ENCODE peak calls at places on chromosomes 5 and 9, in five cellular contexts. U is CD8-positive, alpha-beta memory T cell; P is iPS DF 6.9; A is skeletal muscle cell; C is CD8-positive, alpha-beta T cell. Z is an unnamed sample.

GRCh38 chr9:98256632-98257218 is 1.3 kb upstream of the TBC1D2 start:
- DNase-seq in C (peak), A (no peak), P (no peak), U (no peak), Z (no peak)

GRCh38 chr5:141359790-141360426 is at the start of gene PCDHGB2:
- DNase-seq in C (no peak), A (no peak), P (no peak), U (no peak), Z (no peak)

GRCh38 chr9:35813434-35814105 is 1.3 kb downstream of the HINT2 start:
- DNase-seq in U (no peak), A (no peak), P (no peak), C (no peak), Z (no peak)

GRCh38 chr5:40689442-40689841 is 9.7 kb downstream of the PTGER4 start:
- DNase-seq in A (peak), P (no peak), C (no peak), U (no peak), Z (peak)

GRCh38 chr9:121783523-121784507 is 132.4 kb downstream of the DAB2IP start:
- DNase-seq in C (no peak), P (no peak), U (no peak), A (no peak), Z (no peak)

GRCh38 chr9:8365029-8365428 is 565.5 kb upstream of the DMAC1 start:
- DNase-seq in C (no peak), A (peak), U (no peak), P (no peak), Z (peak)

GRCh38 chr9:131366745-131367401 is 27.0 kb upstream of the PRRC2B start:
- DNase-seq in C (no peak), P (no peak), A (peak), U (no peak), Z (peak)

GRCh38 chr5:131749138-131749537 is 47.7 kb downstream of the FNIP1 start:
- DNase-seq in C (no peak), A (no peak), P (no peak), U (no peak), Z (peak)

GRCh38 chr5:158727108-158727507 is 372.6 kb downstream of the EBF1 start:
- DNase-seq in P (no peak), A (no peak), C (no peak), U (no peak), Z (no peak)

GRCh38 chr9:122498883-122499288 is 11.7 kb upstream of the OR1J2 start:
- DNase-seq in P (peak), A (no peak), U (no peak), C (no peak), Z (peak)

GRCh38 chr5:11385901-11386293 is 518.3 kb downstream of the CTNND2 start:
- DNase-seq in P (peak), A (no peak), C (no peak), U (no peak), Z (no peak)

GRCh38 chr5:64807505-64807904 is 38.8 kb downstream of the CWC27 start:
- DNase-seq in U (no peak), A (no peak), C (no peak), P (no peak), Z (no peak)

GRCh38 chr5:100646011-100646410 is 110.8 kb downstream of the FAM174A start:
- DNase-seq in C (no peak), U (no peak), P (no peak), A (no peak), Z (no peak)

GRCh38 chr5:462051-462481 is 19.1 kb downstream of the EXOC3 start:
- DNase-seq in U (no peak), P (no peak), A (no peak), C (no peak), Z (no peak)

GRCh38 chr9:117548556-117548955 is 133.7 kb upstream of the ASTN2 start:
- DNase-seq in U (no peak), C (no peak), A (no peak), P (no peak), Z (no peak)

GRCh38 chr9:69176446-69177135 is 2.5 kb downstream of the TJP2 start:
- DNase-seq in U (no peak), A (no peak), P (no peak), C (no peak), Z (no peak)

GRCh38 chr9:69175488-69175872 is 1.4 kb downstream of the TJP2 start:
- DNase-seq in P (no peak), U (no peak), C (no peak), A (no peak), Z (no peak)

GRCh38 chr9:69173891-69174644 is at the start of gene TJP2:
- DNase-seq in C (peak), U (peak), P (no peak), A (no peak), Z (peak)

GRCh38 chr9:69173497-69173890 is 583 bp upstream of the TJP2 start:
- DNase-seq in C (no peak), U (no peak), A (no peak), P (no peak), Z (no peak)

DNA sequence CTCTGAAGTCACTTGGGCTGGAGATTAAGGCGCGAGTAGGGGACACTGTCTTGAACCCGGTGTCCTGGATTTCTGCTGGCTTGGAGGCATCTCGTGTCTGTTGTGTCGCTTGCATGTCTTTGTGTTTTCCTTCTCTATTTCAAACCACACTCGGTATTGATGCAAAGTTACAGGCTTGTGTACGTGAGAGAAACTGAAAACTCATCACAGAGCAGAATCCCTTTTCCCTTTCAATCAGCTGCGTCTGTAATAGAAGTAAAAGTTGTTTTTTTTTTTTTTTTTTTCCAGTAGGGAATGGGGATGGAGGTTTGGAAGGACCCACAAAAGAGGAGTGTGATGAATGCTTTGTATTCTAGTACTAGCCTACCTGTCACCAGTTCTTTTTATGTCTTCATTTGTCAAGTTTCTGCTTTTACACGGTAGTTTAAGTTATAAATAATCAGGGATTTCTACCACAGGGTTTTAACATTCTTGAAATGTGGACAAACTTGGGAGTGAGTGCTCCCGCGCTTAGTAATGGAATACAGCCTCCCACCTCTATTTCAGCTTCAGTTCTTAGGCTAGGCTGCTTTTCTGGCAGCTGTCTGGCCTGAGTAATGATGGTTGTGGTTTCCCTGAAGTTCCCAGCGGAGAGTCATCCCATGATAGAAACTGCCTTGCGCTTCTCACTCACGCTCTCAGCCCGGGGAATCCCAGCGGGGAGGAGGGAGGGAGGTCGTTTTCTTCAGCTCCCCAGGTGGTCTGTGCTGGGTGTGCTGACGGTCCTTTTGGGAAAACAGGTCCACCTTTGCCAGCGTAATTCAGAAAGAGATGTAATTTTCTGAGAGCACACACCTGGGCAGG is 789 bp downstream of the TJP2 start:
- DNase-seq in A (peak), C (no peak), P (no peak), U (no peak), Z (peak)
- H3K4me3 ChIP-seq in A (peak), C (peak), P (peak), U (peak), Z (peak)

DNA sequence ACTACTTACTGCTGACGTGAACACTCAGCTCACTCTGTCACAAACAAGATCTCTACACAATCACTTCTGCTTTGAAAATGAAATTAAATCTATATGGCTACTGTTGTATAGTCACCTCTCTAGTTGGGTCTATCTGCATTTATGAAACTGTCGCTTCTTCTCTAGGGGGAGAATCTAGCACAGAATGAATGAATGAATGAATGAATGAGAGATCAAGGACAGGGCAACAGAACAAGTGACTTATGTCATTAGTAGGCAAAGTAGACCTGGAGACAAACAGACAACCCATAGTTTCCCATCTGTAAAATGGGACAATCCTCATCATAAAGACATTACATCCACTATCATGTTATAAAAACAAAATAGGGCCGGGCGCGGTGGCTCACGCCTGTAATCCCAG is 13.4 kb downstream of the PTCH1 start:
- DNase-seq in P (no peak), U (no peak), A (no peak), C (no peak), Z (no peak)
- H3K4me3 ChIP-seq in P (no peak), U (no peak), A (no peak), C (no peak), Z (no peak)

DNA sequence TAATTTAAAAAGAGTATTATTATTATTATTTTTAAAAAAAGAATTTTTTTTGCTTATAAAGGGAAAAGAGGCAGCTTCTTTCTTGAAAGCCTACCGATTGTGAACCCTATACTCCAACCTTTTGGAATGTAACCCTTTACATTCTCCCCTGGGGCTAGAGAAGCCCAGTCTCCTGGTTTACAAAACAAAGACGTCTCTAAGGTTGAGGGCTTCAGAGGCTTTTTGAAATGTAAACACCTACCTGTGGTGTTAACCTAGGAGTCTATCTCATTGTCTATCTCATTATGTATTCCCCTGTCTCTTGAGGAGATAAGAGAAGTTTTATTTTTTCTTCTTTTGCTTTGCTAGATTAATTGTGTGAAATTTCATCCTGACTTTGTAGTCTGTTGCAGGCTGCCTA is 4.7 kb downstream of the TNFSF8 start:
- DNase-seq in U (no peak), C (no peak), A (no peak), P (peak), Z (no peak)
- H3K4me3 ChIP-seq in U (no peak), C (no peak), A (no peak), P (no peak), Z (no peak)

GRCh38 chr9:116002624-116003023 is 151.0 kb upstream of the PAPPA start:
- DNase-seq in C (no peak), U (no peak), P (no peak), A (no peak), Z (no peak)

GRCh38 chr9:116005267-116005666 is 148.3 kb upstream of the PAPPA start:
- DNase-seq in U (no peak), C (no peak), P (no peak), A (no peak), Z (no peak)

GRCh38 chr9:116007824-116008223 is 145.8 kb upstream of the PAPPA start:
- DNase-seq in A (no peak), P (no peak), U (no peak), C (no peak), Z (no peak)

GRCh38 chr9:116008278-116008677 is 145.3 kb upstream of the PAPPA start:
- DNase-seq in C (no peak), P (peak), U (no peak), A (no peak), Z (no peak)
- H3K4me3 ChIP-seq in C (no peak), P (no peak), U (no peak), A (no peak), Z (no peak)

GRCh38 chr5:107770051-107770450 is 99.3 kb upstream of the EFNA5 start:
- DNase-seq in A (no peak), P (no peak), C (no peak), U (no peak), Z (no peak)
- H3K4me3 ChIP-seq in A (no peak), P (no peak), C (no peak), U (no peak), Z (no peak)

GRCh38 chr5:14036947-14037346 is 92.5 kb upstream of the DNAH5 start:
- DNase-seq in C (no peak), U (no peak), P (no peak), A (no peak), Z (no peak)

GRCh38 chr5:14034991-14035390 is 90.5 kb upstream of the DNAH5 start:
- DNase-seq in A (no peak), U (no peak), P (no peak), C (no peak), Z (no peak)

GRCh38 chr5:14036514-14036913 is 92.0 kb upstream of the DNAH5 start:
- DNase-seq in C (no peak), P (no peak), A (no peak), U (no peak), Z (peak)

GRCh38 chr5:14038341-14038959 is 94.0 kb upstream of the DNAH5 start:
- DNase-seq in A (peak), C (no peak), U (no peak), P (no peak), Z (peak)

DNA sequence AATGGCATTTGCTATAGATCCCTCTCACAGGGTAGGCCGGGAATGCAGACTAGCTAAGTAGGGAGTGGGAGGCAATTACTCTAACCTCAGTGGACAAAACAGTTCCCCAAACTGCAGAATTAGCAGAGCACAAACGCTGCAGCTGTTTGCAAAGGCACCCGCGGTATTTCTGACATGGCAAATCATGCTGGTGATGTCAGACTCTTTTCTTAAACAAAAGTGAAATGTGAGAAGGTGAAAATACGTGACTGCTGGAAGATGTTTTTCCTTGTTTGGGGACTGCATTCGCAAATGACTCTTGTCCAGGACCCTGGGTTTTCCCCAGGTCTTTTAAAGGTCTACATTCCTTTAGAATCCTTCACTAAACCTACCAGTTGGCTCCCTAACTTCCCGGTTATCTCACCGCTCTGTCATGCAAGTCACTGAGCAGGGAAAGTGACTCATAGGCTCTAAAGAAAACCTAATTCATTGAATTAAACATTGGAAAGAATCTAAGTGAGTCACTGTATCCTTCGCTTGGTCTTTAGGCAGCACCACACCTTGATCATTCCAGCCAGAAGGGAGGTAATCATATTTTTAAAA is 91.5 kb upstream of the DNAH5 start:
- DNase-seq in U (no peak), C (no peak), P (peak), A (peak), Z (peak)
- H3K4me3 ChIP-seq in U (no peak), C (no peak), P (no peak), A (peak), Z (no peak)

GRCh38 chr9:76572205-76572550 is 113.2 kb downstream of the GCNT1 start:
- DNase-seq in A (no peak), U (no peak), C (no peak), P (no peak), Z (no peak)
- H3K4me3 ChIP-seq in A (no peak), U (no peak), C (no peak), P (no peak), Z (peak)

DNA sequence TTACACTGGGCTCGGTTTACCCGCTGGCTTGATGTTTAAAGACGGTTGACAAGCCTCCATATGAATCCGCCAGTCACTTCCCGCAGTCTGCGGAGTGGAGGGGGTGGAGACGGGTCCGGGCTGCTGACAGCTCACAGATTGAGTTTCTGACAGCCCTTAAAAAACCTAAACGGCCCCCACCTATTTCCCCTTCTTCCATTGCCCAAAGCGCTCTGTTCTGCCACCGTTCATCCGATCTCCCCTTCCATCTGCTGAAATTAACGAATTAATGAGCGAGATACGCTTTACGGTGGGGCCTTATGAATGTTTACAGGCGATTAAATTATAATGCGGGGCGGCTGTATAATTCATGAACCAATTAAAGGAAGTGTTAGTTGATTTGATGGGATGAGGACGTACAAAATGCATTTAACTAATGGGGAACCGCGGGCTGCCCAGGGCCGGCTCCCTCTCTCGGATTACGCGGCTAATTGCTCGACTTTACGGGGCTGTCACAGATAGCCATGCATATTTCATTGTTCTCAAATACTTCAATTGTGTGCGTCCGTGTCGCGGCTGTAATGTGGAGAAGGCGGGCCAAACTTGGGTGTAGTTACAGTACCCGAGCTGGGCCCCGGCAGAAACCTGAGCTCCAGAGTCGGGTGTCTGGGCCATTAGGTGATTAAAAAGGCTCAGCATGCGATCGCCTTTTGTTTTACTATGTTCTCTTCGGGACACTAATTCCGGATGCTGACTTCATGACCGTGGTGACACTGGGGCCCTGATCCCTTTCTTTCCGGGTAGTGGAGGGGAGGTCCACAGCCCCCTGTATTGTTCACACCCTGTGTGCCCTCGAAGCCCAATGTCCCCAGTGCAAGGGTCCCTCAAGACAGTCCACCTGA is 74.9 kb downstream of the GTF3C4 start:
- DNase-seq in A (no peak), C (no peak), U (no peak), P (no peak), Z (no peak)
- H3K4me3 ChIP-seq in A (no peak), C (no peak), U (no peak), P (peak), Z (no peak)

Z was measured in brain microvascular endothelial cell.